ENCODE peak calls at places on chromosomes 3 and 15, in five cellular contexts. E is B cell, O is NCI-H510A treated with DMSO at 0.1 percent for 48 hours, R is AG04450, B is NCI-H1105 treated with DMSO at 0.1 percent for 48 hours. I is an unnamed sample.

GRCh38 chr3:51940648-51941421 is 869 bp downstream of the RRP9 start:
- DNase-seq in E (peak; percentile 15), B (no peak), R (no peak), O (no peak), I (no peak)

GRCh38 chr15:99443768-99444446 is 121.9 kb upstream of the MEF2A start:
- DNase-seq in E (no peak), O (no peak), R (no peak), B (no peak), I (no peak)

GRCh38 chr3:123080864-123081562 is 14.2 kb downstream of the PDIA5 start:
- DNase-seq in B (no peak), E (no peak), O (no peak), R (no peak), I (no peak)

GRCh38 chr3:44241706-44242105 is at the start of gene TOPAZ1:
- DNase-seq in R (no peak), O (no peak), B (no peak), E (no peak), I (no peak)

GRCh38 chr3:25465266-25465860 is 37.3 kb downstream of the RARB start:
- DNase-seq in R (no peak), E (no peak), O (no peak), B (no peak), I (no peak)

GRCh38 chr3:123635717-123636116 is 50.9 kb upstream of the HACD2 start:
- DNase-seq in E (no peak), B (no peak), R (no peak), O (no peak), I (no peak)

GRCh38 chr15:61742591-61742990 is 317.7 kb downstream of the VPS13C start:
- DNase-seq in R (no peak), O (no peak), B (no peak), E (no peak), I (no peak)

GRCh38 chr3:184338538-184338945 is 1.1 kb downstream of the FAM131A start:
- DNase-seq in O (peak; percentile 85), B (peak; percentile 98), E (no peak), R (peak; percentile 51), I (peak; percentile 99)

GRCh38 chr15:57323806-57324589 is 52.3 kb upstream of the CGNL1 start:
- DNase-seq in R (no peak), E (no peak), B (no peak), O (peak; percentile 77), I (peak; percentile 95)

GRCh38 chr3:139937674-139938279 is 2.8 kb downstream of the CLSTN2 start:
- DNase-seq in B (peak; percentile 65), O (peak; percentile 10), E (no peak), R (peak; percentile 1), I (peak; percentile 63)

GRCh38 chr3:165466856-165467255 is 270.7 kb upstream of the SLITRK3 start:
- DNase-seq in B (no peak), R (peak; percentile 8), E (no peak), O (no peak), I (no peak)

GRCh38 chr3:108623504-108623903 is 34.0 kb downstream of the DZIP3 start:
- DNase-seq in E (no peak), B (no peak), O (no peak), R (no peak), I (no peak)

GRCh38 chr15:96366526-96366877 is 36.0 kb downstream of the NR2F2 start:
- DNase-seq in R (no peak), B (no peak), O (no peak), E (no peak), I (no peak)

I was measured in NCI-H1436.